ENCODE peak calls at places on chromosomes 7 and 10, in five cellular contexts. One of them, this sample, is unnamed.

GRCh38 chr10:55466806-55467504 is 665.9 kb upstream of the PCDH15 start:
- DNase-seq in mucosa of descending colon: no peak
- DNase-seq in HEK293T: no peak
- DNase-seq in amniotic stem cell: no peak
- DNase-seq in fibroblast of the conjunctiva: no peak
- DNase-seq in this sample: no peak

GRCh38 chr10:77505431-77506334 is 131.9 kb downstream of the KCNMA1 start:
- DNase-seq in amniotic stem cell: peak; percentile 67
- DNase-seq in HEK293T: no peak
- DNase-seq in fibroblast of the conjunctiva: peak; percentile 67
- DNase-seq in mucosa of descending colon: no peak
- DNase-seq in this sample: no peak

GRCh38 chr10:50613150-50613549 is 10.6 kb downstream of the SGMS1 start:
- DNase-seq in HEK293T: no peak
- DNase-seq in mucosa of descending colon: no peak
- DNase-seq in fibroblast of the conjunctiva: no peak
- DNase-seq in amniotic stem cell: no peak
- DNase-seq in this sample: no peak

GRCh38 chr7:68821846-68822245 is 776.4 kb upstream of the AUTS2 start:
- DNase-seq in amniotic stem cell: no peak
- DNase-seq in fibroblast of the conjunctiva: no peak
- DNase-seq in mucosa of descending colon: no peak
- DNase-seq in HEK293T: no peak
- DNase-seq in this sample: no peak

GRCh38 chr10:44326474-44327030 is 58.3 kb downstream of the CXCL12 start:
- DNase-seq in mucosa of descending colon: no peak
- DNase-seq in amniotic stem cell: no peak
- DNase-seq in fibroblast of the conjunctiva: no peak
- DNase-seq in HEK293T: no peak
- DNase-seq in this sample: no peak

GRCh38 chr10:131453772-131454634 is 142.5 kb upstream of the TCERG1L start:
- DNase-seq in mucosa of descending colon: no peak
- DNase-seq in fibroblast of the conjunctiva: no peak
- DNase-seq in HEK293T: peak; percentile 61
- DNase-seq in amniotic stem cell: no peak
- DNase-seq in this sample: no peak

GRCh38 chr10:27192284-27192683 is 37.1 kb downstream of the MASTL start:
- DNase-seq in amniotic stem cell: peak; percentile 70
- DNase-seq in HEK293T: peak; percentile 5
- DNase-seq in fibroblast of the conjunctiva: peak; percentile 74
- DNase-seq in mucosa of descending colon: no peak
- DNase-seq in this sample: no peak

GRCh38 chr7:111605246-111605645 is 43.0 kb upstream of the IMMP2L start:
- DNase-seq in fibroblast of the conjunctiva: peak; percentile 4
- DNase-seq in HEK293T: no peak
- DNase-seq in amniotic stem cell: no peak
- DNase-seq in mucosa of descending colon: no peak
- DNase-seq in this sample: no peak

GRCh38 chr7:130887182-130888016 is 153.4 kb upstream of the KLF14 start:
- DNase-seq in mucosa of descending colon: no peak
- DNase-seq in HEK293T: no peak
- DNase-seq in fibroblast of the conjunctiva: no peak
- DNase-seq in amniotic stem cell: peak; percentile 54
- DNase-seq in this sample: no peak

GRCh38 chr10:29023678-29024077 is 265.2 kb upstream of the LYZL1 start:
- DNase-seq in amniotic stem cell: no peak
- DNase-seq in HEK293T: no peak
- DNase-seq in fibroblast of the conjunctiva: no peak
- DNase-seq in mucosa of descending colon: no peak
- DNase-seq in this sample: no peak

GRCh38 chr7:36280840-36281812 is 108.5 kb upstream of the ANLN start:
- DNase-seq in mucosa of descending colon: peak; percentile 80
- DNase-seq in fibroblast of the conjunctiva: peak; percentile 57
- DNase-seq in HEK293T: no peak
- DNase-seq in amniotic stem cell: peak; percentile 66
- DNase-seq in this sample: peak; percentile 31

GRCh38 chr7:107172318-107173032 is 3.7 kb downstream of the HBP1 start:
- DNase-seq in HEK293T: no peak
- DNase-seq in amniotic stem cell: no peak
- DNase-seq in fibroblast of the conjunctiva: no peak
- DNase-seq in mucosa of descending colon: no peak
- DNase-seq in this sample: no peak

GRCh38 chr7:6026917-6027316 is 4.3 kb upstream of the ANKRD61 start:
- DNase-seq in HEK293T: no peak
- DNase-seq in fibroblast of the conjunctiva: no peak
- DNase-seq in mucosa of descending colon: no peak
- DNase-seq in amniotic stem cell: no peak
- DNase-seq in this sample: no peak

GRCh38 chr7:105838273-105839141 is 37.9 kb downstream of the ATXN7L1 start:
- DNase-seq in HEK293T: no peak
- DNase-seq in amniotic stem cell: no peak
- DNase-seq in fibroblast of the conjunctiva: no peak
- DNase-seq in mucosa of descending colon: peak; percentile 72
- DNase-seq in this sample: peak; percentile 48